ENCODE peak calls at places on chromosomes 1 and 21, in four cellular contexts. N, G, Q and P are unnamed samples.

GRCh38 chr1:92832537-92833160 is 809 bp downstream of the RPL5 start:
- DNase-seq in Q (no peak), G (no peak), N (no peak), P (no peak)

GRCh38 chr21:44024895-44025353 is 12.8 kb downstream of the TRAPPC10 start:
- DNase-seq in G (no peak), N (no peak), Q (no peak), P (peak)

GRCh38 chr1:54378157-54378883 is 27.9 kb downstream of the SSBP3 start:
- DNase-seq in G (no peak), Q (no peak), N (peak), P (no peak)

GRCh38 chr1:209937996-209938959 is at the start of gene SYT14:
- DNase-seq in G (peak), Q (no peak), N (no peak), P (no peak)

GRCh38 chr1:235326719-235327558 is 1.0 kb downstream of the ARID4B start:
- DNase-seq in N (peak), Q (peak), G (peak), P (peak)

GRCh38 chr1:92314024-92314423 is 15.2 kb downstream of the RPAP2 start:
- DNase-seq in N (no peak), Q (no peak), G (no peak), P (no peak)

GRCh38 chr1:219928791-219929118 is 398 bp upstream of the SLC30A10 start:
- DNase-seq in Q (no peak), N (no peak), G (no peak), P (no peak)

GRCh38 chr1:175129997-175130648 is 62.5 kb downstream of the KIAA0040 start:
- DNase-seq in G (no peak), Q (no peak), N (no peak), P (no peak)

GRCh38 chr1:114610546-114611245 is 29.3 kb upstream of the BCAS2 start:
- DNase-seq in Q (no peak), G (no peak), N (no peak), P (no peak)

GRCh38 chr1:28591708-28592313 is at the start of gene RAB42:
- DNase-seq in G (no peak), Q (peak), N (no peak), P (peak)

GRCh38 chr1:28592314-28593071 is 428 bp downstream of the RAB42 start:
- DNase-seq in G (peak), N (no peak), Q (peak), P (no peak)

GRCh38 chr1:28594661-28595411 is 2.8 kb downstream of the RAB42 start:
- DNase-seq in N (no peak), G (no peak), Q (no peak), P (no peak)

GRCh38 chr1:28595412-28596191 is 3.5 kb downstream of the RAB42 start:
- DNase-seq in G (no peak), Q (no peak), N (no peak), P (no peak)
- TF ChIP-seq POLR2AphosphoS5 in G (no peak), Q (no peak), N (no peak), P (no peak)

DNA sequence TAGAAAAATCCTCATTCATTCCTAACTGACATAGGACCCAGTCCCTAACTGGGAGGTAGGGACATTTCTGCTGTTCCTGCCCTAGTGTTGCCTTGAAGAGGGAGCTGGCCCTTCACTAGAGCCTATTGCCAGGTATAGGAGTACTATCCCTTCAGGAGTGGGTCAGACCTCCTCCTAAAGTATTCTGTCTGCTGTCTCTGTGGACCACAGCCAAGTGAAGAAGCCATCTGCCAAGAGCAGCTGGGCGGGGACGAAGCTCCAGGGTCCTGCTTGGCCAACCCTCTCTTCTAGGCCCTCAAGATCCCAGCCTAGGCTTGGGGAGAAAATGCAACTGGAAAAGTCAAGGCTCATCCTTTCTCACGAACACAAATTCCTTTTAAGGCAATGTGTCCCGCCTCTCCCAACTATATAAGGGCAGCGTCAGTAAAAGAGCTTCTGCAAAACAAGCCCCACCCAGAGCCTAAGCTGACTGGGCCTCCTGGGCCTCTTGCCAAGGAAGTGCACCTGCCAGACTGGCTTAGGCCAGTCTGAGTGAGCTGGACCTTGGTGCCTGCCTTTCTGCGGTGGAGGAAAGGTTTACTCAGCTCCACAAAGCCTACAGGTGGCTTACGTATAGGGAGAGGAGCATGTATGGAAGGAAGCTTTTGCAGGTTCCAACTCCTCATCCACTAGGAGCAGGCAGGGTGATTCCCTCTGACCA is 638 bp upstream of the TUFT1 start:
- DNase-seq in N (no peak), Q (peak), G (no peak), P (peak)
- TF ChIP-seq POLR2AphosphoS5 in N (no peak), Q (no peak), G (no peak), P (no peak)

DNA sequence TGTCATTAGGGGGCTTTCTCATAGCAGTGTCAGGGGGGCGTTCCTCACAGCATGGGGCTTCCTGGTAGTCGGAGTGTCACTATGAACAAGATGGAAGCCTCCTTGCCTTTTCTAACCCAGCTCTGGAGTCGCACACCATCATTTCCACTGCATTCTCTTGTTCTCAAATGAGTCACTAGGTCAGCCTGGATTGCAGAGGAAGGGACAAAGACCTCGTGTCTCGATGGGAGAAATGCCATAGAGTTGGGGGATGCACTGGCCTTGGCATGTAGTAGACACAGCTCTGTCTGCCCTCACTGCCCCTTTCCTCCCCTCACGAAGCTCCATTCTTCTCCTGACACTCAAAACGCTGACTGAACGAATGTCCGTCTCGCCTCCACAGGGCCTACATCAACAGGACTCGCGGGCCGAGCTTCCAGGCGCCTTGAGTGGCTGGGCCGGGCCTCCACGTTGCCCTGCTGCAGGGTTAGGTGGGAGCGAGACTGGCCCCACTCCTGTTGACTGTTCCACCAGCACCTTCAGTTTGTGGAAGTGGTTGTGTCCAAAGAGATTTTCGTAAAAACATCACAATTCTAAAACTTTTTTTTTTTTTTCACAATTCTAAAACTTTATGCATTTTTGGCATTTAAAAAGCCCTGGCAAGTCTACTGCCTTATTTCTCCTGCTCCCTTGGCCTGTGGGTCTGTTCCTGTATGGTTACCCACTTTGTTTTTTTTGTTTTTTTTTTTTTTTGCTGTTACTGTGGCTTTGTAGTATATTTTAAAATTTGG is 18.8 kb downstream of the PKNOX1 start:
- DNase-seq in G (peak), Q (no peak), N (no peak), P (peak)
- TF ChIP-seq POLR2AphosphoS5 in G (no peak), Q (no peak), N (no peak), P (no peak)

GRCh38 chr1:42165511-42166210 is 1.1 kb upstream of the GUCA2A start:
- DNase-seq in G (peak), Q (peak), N (no peak), P (peak)
- TF ChIP-seq POLR2AphosphoS5 in G (peak), Q (no peak), N (no peak), P (no peak)

DNA sequence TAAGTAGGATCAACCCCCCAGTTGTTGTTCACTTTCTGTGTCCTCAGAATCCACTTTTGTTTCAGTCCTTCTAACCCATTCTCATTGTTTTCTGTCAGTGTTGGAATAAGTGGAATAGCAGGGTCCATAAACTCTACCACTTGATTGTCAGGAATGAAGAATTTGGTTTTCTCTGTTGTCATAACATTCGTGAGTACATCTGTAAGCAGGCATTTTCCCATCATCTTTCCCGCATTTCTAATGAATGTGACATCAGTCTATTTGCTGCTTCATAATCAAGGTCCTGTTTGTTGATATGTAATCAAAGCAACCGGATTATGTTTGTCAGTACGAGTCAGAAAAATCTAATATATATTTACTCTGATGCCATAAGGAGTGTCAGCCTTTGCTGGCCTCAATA is 147.1 kb downstream of the KIF26B start:
- DNase-seq in N (no peak), G (no peak), Q (no peak), P (no peak)
- TF ChIP-seq POLR2AphosphoS5 in N (no peak), G (no peak), Q (no peak), P (no peak)

GRCh38 chr1:8040586-8040985 is 14.5 kb upstream of the ERRFI1 start:
- DNase-seq in Q (peak), G (no peak), N (no peak), P (peak)
- TF ChIP-seq POLR2AphosphoS5 in Q (no peak), G (peak), N (no peak), P (peak)

GRCh38 chr1:1883092-1883858 is 7.6 kb downstream of the GNB1 start:
- DNase-seq in Q (no peak), N (no peak), G (no peak), P (no peak)
- TF ChIP-seq POLR2AphosphoS5 in Q (no peak), N (peak), G (no peak), P (no peak)